ENCODE peak calls at places on chromosome 6, in seven cellular contexts. O, N, D, E, T, C and I are unnamed samples.

GRCh38 chr6:80872194-80872950 is 765.9 kb downstream of the BCKDHB start:
- DNase-seq in T (no peak), C (no peak), N (no peak), D (no peak), E (no peak), O (no peak), I (peak)

GRCh38 chr6:10720229-10720959 is 2.5 kb upstream of the TMEM14C start:
- DNase-seq in E (no peak), O (peak), C (no peak), T (peak), D (peak), N (no peak), I (no peak)

GRCh38 chr6:70709826-70710225 is 42.1 kb downstream of the SMAP1 start:
- DNase-seq in T (no peak), E (peak), O (no peak), C (no peak), D (no peak), N (peak), I (no peak)

GRCh38 chr6:130781557-130781956 is 45.6 kb upstream of the SMLR1 start:
- DNase-seq in D (no peak), T (no peak), C (no peak), O (peak), E (no peak), N (no peak), I (no peak)

GRCh38 chr6:31607317-31607716 is 7.7 kb upstream of the AIF1 start:
- DNase-seq in E (no peak), T (no peak), D (no peak), N (no peak), C (no peak), O (no peak), I (no peak)

GRCh38 chr6:80535914-80536565 is 429.6 kb downstream of the BCKDHB start:
- DNase-seq in D (no peak), N (no peak), T (no peak), C (no peak), E (peak), O (no peak), I (no peak)

GRCh38 chr6:14763139-14763538 is 482.7 kb upstream of the JARID2 start:
- DNase-seq in E (no peak), N (no peak), C (peak), T (no peak), O (no peak), D (no peak), I (no peak)

GRCh38 chr6:164749126-164749758 is 560.2 kb downstream of the C6orf118 start:
- DNase-seq in E (no peak), D (no peak), N (no peak), C (no peak), O (no peak), T (peak), I (no peak)

GRCh38 chr6:144647971-144648651 is 363.0 kb downstream of the UTRN start:
- DNase-seq in T (no peak), O (no peak), C (no peak), N (no peak), D (no peak), E (no peak), I (no peak)

GRCh38 chr6:42043787-42044475 is 6.4 kb upstream of the TAF8 start:
- DNase-seq in C (peak), O (peak), E (peak), T (peak), D (peak), N (peak), I (peak)

GRCh38 chr6:30884521-30885480 is 482 bp downstream of the DDR1 start:
- DNase-seq in N (no peak), C (no peak), O (peak), D (no peak), T (peak), E (no peak), I (no peak)

GRCh38 chr6:170248111-170248805 is 42.6 kb downstream of the DLL1 start:
- DNase-seq in O (no peak), E (no peak), N (no peak), C (no peak), T (no peak), D (no peak), I (no peak)

GRCh38 chr6:5036309-5036708 is 32.5 kb upstream of the RPP40 start:
- DNase-seq in D (no peak), E (peak), O (no peak), T (no peak), C (no peak), N (peak), I (no peak)

GRCh38 chr6:74044417-74045096 is 348.6 kb downstream of the CD109 start:
- DNase-seq in T (no peak), N (no peak), E (no peak), C (no peak), D (no peak), O (no peak), I (no peak)

GRCh38 chr6:35718354-35718695 is 18.5 kb upstream of the ARMC12 start:
- DNase-seq in T (no peak), N (no peak), E (no peak), D (no peak), O (no peak), C (no peak), I (no peak)